ENCODE peak calls at places on chromosomes 11 and 22, in seven cellular contexts. M is GOT3; I is psoas muscle; C is caudate nucleus; A is AG04450; Z is stimulated activated CD4-positive, alpha-beta T cell treated with anti-CD3 and anti-CD28 coated beads, Interleukin-12 subunit alpha, Interleukin-12 subunit beta, amount 100 ng/mL, for 4 hours; G is GDM1. N is an unnamed sample.

GRCh38 chr22:38455530-38456271 is 702 bp upstream of the KCNJ4 start:
- DNase-seq in M (no peak), I (no peak), C (peak), A (no peak), Z (peak), G (no peak), N (peak)

GRCh38 chr11:469684-470667 is 19.9 kb downstream of the PTDSS2 start:
- DNase-seq in M (no peak), I (peak), C (peak), A (peak), Z (no peak), G (no peak), N (no peak)

GRCh38 chr22:46761539-46762237 is 762 bp upstream of the TBC1D22A start:
- DNase-seq in M (no peak), I (no peak), C (no peak), A (no peak), Z (no peak), G (no peak), N (no peak)

GRCh38 chr11:1233351-1234053 is 10.6 kb downstream of the MUC5B start:
- DNase-seq in M (no peak), I (peak), C (no peak), A (no peak), Z (no peak), G (no peak), N (no peak)

GRCh38 chr11:62142921-62143320 is 19.1 kb downstream of the INCENP start:
- DNase-seq in M (no peak), I (no peak), C (no peak), A (no peak), Z (no peak), G (no peak), N (no peak)

GRCh38 chr11:13216019-13217006 is 61.3 kb upstream of the BMAL1 start:
- DNase-seq in M (peak), I (no peak), C (no peak), A (peak), Z (no peak), G (peak), N (no peak)

GRCh38 chr11:132134322-132134721 is 763.9 kb downstream of the NTM start:
- DNase-seq in M (no peak), I (no peak), C (no peak), A (no peak), Z (no peak), G (no peak), N (no peak)

GRCh38 chr22:17368144-17368726 is 1.0 kb upstream of the CECR2 start:
- DNase-seq in M (no peak), I (no peak), C (no peak), A (no peak), Z (peak), G (no peak), N (no peak)

GRCh38 chr11:61477734-61478148 is 30.8 kb upstream of the LRRC10B start:
- DNase-seq in M (no peak), I (peak), C (no peak), A (no peak), Z (peak), G (no peak), N (peak)

GRCh38 chr22:44360686-44361381 is 48.1 kb upstream of the SHISAL1 start:
- DNase-seq in M (peak), I (peak), C (no peak), A (peak), Z (no peak), G (no peak), N (no peak)

GRCh38 chr11:103536335-103536722 is 427.1 kb downstream of the DYNC2H1 start:
- DNase-seq in M (no peak), I (no peak), C (no peak), A (no peak), Z (no peak), G (no peak), N (no peak)

GRCh38 chr22:22721681-22722309 is 77.4 kb downstream of the GGTLC2 start:
- DNase-seq in M (no peak), I (no peak), C (peak), A (no peak), Z (peak), G (peak), N (no peak)

GRCh38 chr11:293293-293851 is 4.4 kb downstream of the PGGHG start:
- DNase-seq in M (no peak), I (peak), C (no peak), A (no peak), Z (no peak), G (no peak), N (no peak)

GRCh38 chr11:120647681-120648080 is 136.1 kb downstream of the GRIK4 start:
- DNase-seq in M (no peak), I (no peak), C (no peak), A (no peak), Z (no peak), G (no peak), N (no peak)

GRCh38 chr11:24515632-24516031 is 18.8 kb downstream of the LUZP2 start:
- DNase-seq in M (no peak), I (no peak), C (no peak), A (no peak), Z (no peak), G (no peak), N (no peak)

GRCh38 chr11:47433157-47433556 is 6.9 kb upstream of the PSMC3 start:
- DNase-seq in M (no peak), I (no peak), C (no peak), A (no peak), Z (no peak), G (no peak), N (no peak)

GRCh38 chr22:49301398-49302149 is 526.1 kb downstream of the BRD1 start:
- DNase-seq in M (no peak), I (no peak), C (no peak), A (no peak), Z (no peak), G (no peak), N (no peak)

GRCh38 chr11:110381214-110381613 is 48.5 kb upstream of the FDX1 start:
- DNase-seq in M (no peak), I (no peak), C (no peak), A (no peak), Z (no peak), G (no peak), N (no peak)

GRCh38 chr11:89159974-89160373 is 17.7 kb upstream of the TYR start:
- DNase-seq in M (no peak), I (no peak), C (no peak), A (no peak), Z (no peak), G (no peak), N (no peak)

GRCh38 chr11:62108971-62109391 is 14.8 kb upstream of the INCENP start:
- DNase-seq in M (no peak), I (no peak), C (no peak), A (no peak), Z (no peak), G (no peak), N (no peak)

GRCh38 chr22:25366876-25367466 is 147.5 kb downstream of the CRYBB2 start:
- DNase-seq in M (no peak), I (peak), C (no peak), A (no peak), Z (no peak), G (no peak), N (no peak)

GRCh38 chr11:8985462-8985861 is 18.3 kb downstream of the NRIP3 start:
- DNase-seq in M (no peak), I (no peak), C (no peak), A (no peak), Z (no peak), G (no peak), N (no peak)

GRCh38 chr22:36334081-36334831 is 53.5 kb downstream of the MYH9 start:
- DNase-seq in M (no peak), I (no peak), C (no peak), A (no peak), Z (no peak), G (peak), N (no peak)

GRCh38 chr11:122038543-122038942 is 77.5 kb downstream of the BLID start:
- DNase-seq in M (no peak), I (no peak), C (no peak), A (peak), Z (no peak), G (no peak), N (no peak)

GRCh38 chr22:41830174-41830573 is 2.7 kb upstream of the SREBF2 start:
- DNase-seq in M (no peak), I (no peak), C (no peak), A (no peak), Z (no peak), G (no peak), N (no peak)

GRCh38 chr11:116379185-116379828 is 393.5 kb downstream of the BUD13 start:
- DNase-seq in M (no peak), I (no peak), C (no peak), A (no peak), Z (peak), G (no peak), N (no peak)

GRCh38 chr11:117639601-117640000 is 157.4 kb downstream of the DSCAML1 start:
- DNase-seq in M (no peak), I (no peak), C (no peak), A (no peak), Z (no peak), G (no peak), N (no peak)

GRCh38 chr11:21810650-21811049 is 382.2 kb upstream of the ANO5 start:
- DNase-seq in M (no peak), I (peak), C (no peak), A (no peak), Z (no peak), G (no peak), N (no peak)

GRCh38 chr11:37657645-37658044 is 1059.6 kb upstream of the RAG2 start:
- DNase-seq in M (no peak), I (no peak), C (no peak), A (no peak), Z (no peak), G (no peak), N (no peak)

GRCh38 chr11:15889972-15890371 is 466.4 kb downstream of the SOX6 start:
- DNase-seq in M (no peak), I (no peak), C (no peak), A (peak), Z (no peak), G (no peak), N (no peak)